ENCODE peak calls at places on chromosomes 4 and X, in six cellular contexts. E is COR-L47; C is stimulated activated naive CD4-positive, alpha-beta T cell; W is sciatic nerve; V is DMS53; Y is ureter. T is an unnamed sample.
A peak's percentile ranks its signal among the peaks of the same experiment; 100 is the strongest.

GRCh38 chr4:108637856-108638255 is 12.5 kb upstream of the OSTC start:
- DNase-seq in E (no peak), C (no peak), V (no peak), W (no peak), Y (no peak), T (no peak)

GRCh38 chrX:57453901-57454300 is 137.9 kb upstream of the ZXDB start:
- DNase-seq in E (peak; percentile 15), Y (no peak), W (no peak), V (peak; percentile 72), C (no peak), T (peak; percentile 13)

GRCh38 chrX:105564536-105564935 is 257.8 kb upstream of the NRK start:
- DNase-seq in V (no peak), Y (no peak), E (no peak), C (no peak), W (no peak), T (peak; percentile 82)

GRCh38 chr4:71287305-71287704 is 51.5 kb upstream of the SLC4A4 start:
- DNase-seq in E (no peak), Y (no peak), C (no peak), V (no peak), W (no peak), T (no peak)

GRCh38 chr4:87543835-87544461 is 14.8 kb upstream of the SPARCL1 start:
- DNase-seq in V (peak; percentile 56), E (peak; percentile 17), Y (no peak), W (no peak), C (no peak), T (peak; percentile 57)

GRCh38 chrX:13022926-13023325 is 21.5 kb downstream of the FAM9C start:
- DNase-seq in W (no peak), E (no peak), Y (no peak), V (no peak), C (no peak), T (no peak)

GRCh38 chrX:132532955-132533354 is 44.1 kb upstream of the MBNL3 start:
- DNase-seq in E (no peak), Y (no peak), W (no peak), V (peak; percentile 59), C (no peak), T (peak; percentile 19)

GRCh38 chr4:88697113-88697512 is 516 bp downstream of the NAP1L5 start:
- DNase-seq in Y (no peak), W (no peak), V (no peak), C (no peak), E (no peak), T (no peak)

GRCh38 chrX:77946571-77946970 is 22.9 kb downstream of the PGAM4 start:
- DNase-seq in Y (no peak), C (no peak), W (no peak), V (no peak), E (no peak), T (no peak)

GRCh38 chrX:134528936-134529335 is 69.0 kb downstream of the HPRT1 start:
- DNase-seq in Y (no peak), E (no peak), V (peak; percentile 7), C (no peak), W (no peak), T (no peak)

GRCh38 chr4:182068920-182069319 is 174.3 kb upstream of the TENM3 start:
- DNase-seq in C (no peak), E (no peak), Y (no peak), V (no peak), W (no peak), T (no peak)

GRCh38 chr4:10123227-10124101 is 6.9 kb upstream of the WDR1 start:
- DNase-seq in V (peak; percentile 59), Y (no peak), C (no peak), E (no peak), W (no peak), T (peak; percentile 86)

GRCh38 chrX:132277953-132278614 is 58.8 kb upstream of the RAP2C start:
- DNase-seq in Y (no peak), W (no peak), E (no peak), V (no peak), C (no peak), T (no peak)

GRCh38 chr4:166386491-166387367 is 513.7 kb downstream of the TLL1 start:
- DNase-seq in Y (no peak), V (peak; percentile 52), W (no peak), E (no peak), C (no peak), T (no peak)

T was measured in renal cortical epithelial cell.